ENCODE peak calls at places on chromosomes 6 and 20, in five cellular contexts. O is HFFc6, L is hepatocyte, Q is SK-N-SH, G is transverse colon. U is an unnamed sample.

GRCh38 chr6:146997062-146997461 is 207.2 kb upstream of the STXBP5 start:
- DNase-seq in Q (no peak), G (no peak), L (no peak), O (peak), U (no peak)

GRCh38 chr20:24981282-24981681 is 11.3 kb downstream of the APMAP start:
- DNase-seq in L (no peak), O (no peak), Q (no peak), G (no peak), U (no peak)

GRCh38 chr6:168626046-168626445 is 185.1 kb downstream of the SMOC2 start:
- DNase-seq in L (no peak), O (no peak), G (no peak), Q (no peak), U (no peak)

GRCh38 chr20:40663991-40664880 is 24.8 kb downstream of the MAFB start:
- DNase-seq in O (no peak), G (no peak), L (no peak), Q (no peak), U (peak)

GRCh38 chr20:33490023-33490933 is at the start of gene CBFA2T2:
- DNase-seq in L (no peak), Q (no peak), G (peak), O (peak), U (no peak)

GRCh38 chr20:2879148-2879547 is 5.9 kb downstream of the PTPRA start:
- DNase-seq in L (no peak), O (peak), G (no peak), Q (no peak), U (no peak)

GRCh38 chr6:43926644-43927524 is 156.9 kb downstream of the VEGFA start:
- DNase-seq in Q (peak), G (peak), L (peak), O (peak), U (peak)

GRCh38 chr6:85797993-85798392 is 155.3 kb upstream of the SYNCRIP start:
- DNase-seq in Q (no peak), O (no peak), L (no peak), G (peak), U (no peak)

GRCh38 chr6:12024715-12025434 is 12.8 kb downstream of the HIVEP1 start:
- DNase-seq in G (no peak), Q (no peak), O (peak), L (no peak), U (no peak)

GRCh38 chr20:64106981-64107735 is at the start of gene NPBWR2:
- DNase-seq in O (no peak), G (peak), Q (no peak), L (no peak), U (no peak)

GRCh38 chr6:19413323-19413722 is 423.8 kb upstream of the ID4 start:
- DNase-seq in L (no peak), O (peak), G (no peak), Q (no peak), U (peak)

GRCh38 chr6:89667872-89668556 is 29.5 kb upstream of the LYRM2 start:
- DNase-seq in L (no peak), O (no peak), Q (no peak), G (no peak), U (no peak)

GRCh38 chr6:2858678-2859324 is 17.1 kb upstream of the SERPINB1 start:
- DNase-seq in G (no peak), Q (no peak), L (no peak), O (no peak), U (no peak)

GRCh38 chr20:53413188-53413631 is 180.4 kb downstream of the ZNF217 start:
- DNase-seq in G (peak), O (no peak), L (peak), Q (no peak), U (peak)

GRCh38 chr6:83215131-83216047 is 22.2 kb downstream of the RWDD2A start:
- DNase-seq in Q (peak), O (peak), G (peak), L (peak), U (peak)

GRCh38 chr6:63795006-63795405 is 159.4 kb downstream of the PHF3 start:
- DNase-seq in O (no peak), L (no peak), Q (no peak), G (no peak), U (no peak)

GRCh38 chr6:149483849-149484635 is 772 bp downstream of the ZC3H12D start:
- DNase-seq in Q (no peak), L (no peak), G (no peak), O (no peak), U (no peak)

GRCh38 chr6:18439581-18439980 is 52.4 kb downstream of the RNF144B start:
- DNase-seq in G (no peak), Q (no peak), O (no peak), L (no peak), U (no peak)

GRCh38 chr6:32622545-32623401 is 14.4 kb upstream of the HLA-DQA1 start:
- DNase-seq in Q (peak), G (no peak), O (peak), L (peak), U (peak)

GRCh38 chr20:3092611-3093379 is 8.3 kb upstream of the AVP start:
- DNase-seq in G (no peak), Q (peak), L (no peak), O (no peak), U (no peak)

GRCh38 chr6:75094614-75095321 is 111.1 kb downstream of the COL12A1 start:
- DNase-seq in Q (no peak), L (peak), G (no peak), O (peak), U (no peak)

GRCh38 chr6:139605350-139605749 is 230.9 kb upstream of the CITED2 start:
- DNase-seq in G (no peak), L (no peak), O (peak), Q (no peak), U (no peak)

GRCh38 chr6:24876496-24877465 is 59.0 kb downstream of the RIPOR2 start:
- DNase-seq in L (peak), O (no peak), Q (no peak), G (no peak), U (no peak)

GRCh38 chr6:155171747-155172191 is 92.0 kb upstream of the CLDN20 start:
- DNase-seq in G (no peak), Q (no peak), L (no peak), O (peak), U (no peak)

GRCh38 chr20:34824026-34824860 is 1.2 kb downstream of the NCOA6 start:
- DNase-seq in Q (peak), G (peak), O (peak), L (peak), U (peak)

GRCh38 chr6:17276766-17277165 is 4.4 kb upstream of the RBM24 start:
- DNase-seq in Q (no peak), L (no peak), O (peak), G (no peak), U (no peak)

GRCh38 chr20:57398231-57398821 is 7.1 kb downstream of the RBM38 start:
- DNase-seq in L (no peak), Q (no peak), O (no peak), G (peak), U (no peak)

GRCh38 chr6:152356659-152357058 is 280.5 kb downstream of the SYNE1 start:
- DNase-seq in O (peak), Q (no peak), G (no peak), L (peak), U (no peak)

GRCh38 chr6:113500221-113500620 is 356.9 kb upstream of the MARCKS start:
- DNase-seq in L (no peak), O (no peak), G (no peak), Q (no peak), U (no peak)

GRCh38 chr6:26474439-26474881 is 16.7 kb downstream of the BTN2A1 start:
- DNase-seq in Q (no peak), L (no peak), G (no peak), O (no peak), U (no peak)

GRCh38 chr6:37667050-37667814 is 30.5 kb downstream of the MDGA1 start:
- DNase-seq in L (peak), O (peak), Q (no peak), G (no peak), U (no peak)

GRCh38 chr6:26478985-26479278 is 21.2 kb upstream of the BTN1A1 start:
- DNase-seq in G (no peak), Q (no peak), L (no peak), O (no peak), U (no peak)

GRCh38 chr20:17228624-17229061 is 1.8 kb downstream of the PCSK2 start:
- DNase-seq in Q (peak), L (peak), O (no peak), G (no peak), U (no peak)

GRCh38 chr20:43975096-43975768 is 60.6 kb downstream of the TOX2 start:
- DNase-seq in Q (no peak), G (no peak), L (no peak), O (peak), U (peak)

GRCh38 chr6:68196645-68197044 is 438.4 kb upstream of the ADGRB3 start:
- DNase-seq in L (no peak), G (no peak), O (no peak), Q (no peak), U (no peak)
- TF ChIP-seq CTCF in L (no peak), G (no peak), O (peak), Q (peak), U (no peak)

GRCh38 chr20:20369353-20370086 is 1.6 kb downstream of the INSM1 start:
- DNase-seq in L (peak), O (no peak), Q (peak), G (peak), U (peak)
- TF ChIP-seq CTCF in L (no peak), O (no peak), Q (no peak), G (no peak), U (no peak)

GRCh38 chr20:23078994-23079364 is 7.1 kb downstream of the CD93 start:
- DNase-seq in Q (no peak), L (no peak), G (no peak), O (no peak), U (no peak)
- TF ChIP-seq CTCF in Q (peak), L (no peak), G (no peak), O (peak), U (no peak)

GRCh38 chr6:160679402-160679769 is 15.3 kb upstream of the LPA start:
- DNase-seq in O (no peak), G (no peak), L (peak), Q (peak), U (no peak)
- TF ChIP-seq CTCF in O (no peak), G (no peak), L (peak), Q (peak), U (no peak)

GRCh38 chr20:45098096-45098773 is 2.7 kb downstream of the KCNS1 start:
- DNase-seq in G (no peak), Q (peak), L (peak), O (no peak), U (no peak)

GRCh38 chr20:45095753-45096371 is 5.1 kb downstream of the KCNS1 start:
- DNase-seq in O (peak), G (peak), Q (peak), L (peak), U (peak)

GRCh38 chr20:45094864-45095574 is 5.9 kb downstream of the KCNS1 start:
- DNase-seq in L (no peak), Q (no peak), G (no peak), O (no peak), U (no peak)

GRCh38 chr20:45096781-45097180 is 4.1 kb downstream of the KCNS1 start:
- DNase-seq in L (no peak), G (no peak), O (no peak), Q (no peak), U (no peak)

GRCh38 chr20:45097485-45098095 is 3.3 kb downstream of the KCNS1 start:
- DNase-seq in L (no peak), Q (peak), O (no peak), G (peak), U (no peak)
- TF ChIP-seq CTCF in L (no peak), Q (no peak), O (peak), G (peak), U (no peak)

GRCh38 chr6:4224082-4224978 is 89.0 kb upstream of the ECI2 start:
- DNase-seq in G (no peak), O (peak), L (peak), Q (no peak), U (no peak)

GRCh38 chr6:4220619-4221018 is 85.2 kb upstream of the ECI2 start:
- DNase-seq in L (no peak), G (no peak), O (no peak), Q (no peak), U (no peak)

DNA sequence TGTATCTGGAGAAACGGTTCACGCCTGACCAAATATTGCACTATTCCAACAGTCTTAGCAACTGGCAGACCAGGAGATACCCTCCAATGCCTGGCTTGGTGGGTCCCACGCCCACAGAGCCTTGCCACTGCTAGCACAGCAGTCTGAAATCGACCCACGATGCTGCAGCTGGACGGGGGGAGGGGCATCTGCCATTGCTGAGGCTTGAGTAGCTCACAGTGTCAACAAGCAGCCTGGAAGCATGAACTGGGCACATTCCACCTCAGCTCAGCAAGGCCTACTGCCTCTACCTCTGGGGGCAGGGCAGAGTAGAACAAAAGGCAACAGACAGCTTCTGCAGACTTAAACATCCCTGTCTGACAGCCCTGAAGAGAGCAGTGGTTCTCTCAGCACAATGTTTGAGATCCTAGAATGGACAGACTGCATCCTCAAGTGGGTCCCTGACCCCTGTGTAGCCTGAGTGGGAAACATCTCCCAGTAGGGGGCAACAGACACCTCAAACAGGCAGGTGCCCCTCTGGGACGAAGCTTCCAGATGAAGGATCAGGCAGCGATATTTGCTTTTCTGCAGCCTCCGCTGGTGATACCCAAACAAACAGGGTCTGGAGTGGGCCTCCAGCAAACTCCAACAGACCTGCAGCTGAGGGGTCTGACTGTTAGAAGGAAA is 90.0 kb upstream of the ECI2 start:
- DNase-seq in O (no peak), Q (no peak), G (no peak), L (peak), U (peak)
- TF ChIP-seq CTCF in O (peak), Q (peak), G (no peak), L (peak), U (no peak)

GRCh38 chr20:22343612-22344011 is 240.8 kb downstream of the FOXA2 start:
- DNase-seq in O (no peak), L (no peak), Q (no peak), G (no peak), U (no peak)
- TF ChIP-seq CTCF in O (no peak), L (no peak), Q (no peak), G (no peak), U (no peak)

GRCh38 chr6:122789862-122790739 is 1.0 kb downstream of the SMPDL3A start:
- DNase-seq in O (no peak), L (peak), G (no peak), Q (peak), U (no peak)
- TF ChIP-seq CTCF in O (peak), L (no peak), G (no peak), Q (no peak), U (no peak)